ENCODE peak calls at places on chromosomes 2 and 18, in seven cellular contexts. J is cardiac fibroblast, P is foreskin fibroblast, Q is fibroblast of the aortic adventitia, O is GM10248, X is HL-60, H is colonic mucosa. G is an unnamed sample.

GRCh38 chr2:195049372-195050031 is 607.5 kb upstream of the SLC39A10 start:
- DNase-seq in O (no peak), X (no peak), H (no peak), P (no peak), J (no peak), Q (peak; percentile 28), G (no peak)

GRCh38 chr2:232097260-232097659 is 135.7 kb downstream of the DIS3L2 start:
- DNase-seq in H (no peak), X (no peak), Q (no peak), J (no peak), P (no peak), O (no peak), G (no peak)

GRCh38 chr2:229486673-229487072 is 215.6 kb upstream of the PID1 start:
- DNase-seq in O (no peak), J (no peak), H (no peak), Q (no peak), P (no peak), X (no peak), G (no peak)

GRCh38 chr18:68438983-68439382 is 275.9 kb downstream of the TMX3 start:
- DNase-seq in X (peak; percentile 7), J (peak; percentile 56), O (no peak), H (no peak), Q (peak; percentile 70), P (peak; percentile 96), G (no peak)

GRCh38 chr2:205858781-205859478 is 176.6 kb downstream of the NRP2 start:
- DNase-seq in J (peak; percentile 12), X (no peak), Q (peak; percentile 47), O (no peak), P (peak; percentile 26), H (no peak), G (no peak)

GRCh38 chr2:241977557-241978300 is 108.2 kb downstream of the RTP5 start:
- DNase-seq in X (no peak), J (no peak), P (no peak), Q (no peak), O (no peak), H (no peak), G (no peak)

GRCh38 chr18:27685071-27685470 is 491.9 kb downstream of the CDH2 start:
- DNase-seq in O (no peak), H (no peak), X (no peak), Q (no peak), J (no peak), P (no peak), G (no peak)

GRCh38 chr18:59718108-59719057 is 21.2 kb upstream of the CCBE1 start:
- DNase-seq in P (peak; percentile 99), Q (peak; percentile 96), J (peak; percentile 78), X (no peak), O (no peak), H (no peak), G (no peak)

GRCh38 chr2:458431-458827 is 170.5 kb upstream of the ALKAL2 start:
- DNase-seq in Q (no peak), P (no peak), J (no peak), X (no peak), H (no peak), O (no peak), G (no peak)

GRCh38 chr2:158103358-158104021 is 1.8 kb downstream of the UPP2 start:
- DNase-seq in H (no peak), O (no peak), Q (no peak), X (no peak), P (no peak), J (no peak), G (no peak)

GRCh38 chr2:38736035-38736320 is 15.2 kb downstream of the SRSF7 start:
- DNase-seq in P (no peak), H (no peak), J (no peak), X (no peak), O (no peak), Q (no peak), G (no peak)

GRCh38 chr2:144374163-144374661 is 145.7 kb downstream of the ZEB2 start:
- DNase-seq in O (peak; percentile 23), Q (no peak), X (no peak), H (no peak), J (peak; percentile 18), P (no peak), G (no peak)

GRCh38 chr2:5897249-5897648 is 205.1 kb downstream of the SOX11 start:
- DNase-seq in Q (no peak), P (no peak), O (no peak), H (no peak), X (no peak), J (no peak), G (no peak)

GRCh38 chr2:831225-831536 is 119.5 kb upstream of the SNTG2 start:
- DNase-seq in Q (no peak), P (no peak), O (no peak), H (no peak), J (no peak), X (no peak), G (no peak)

GRCh38 chr2:1881998-1882397 is 137.7 kb upstream of the PXDN start:
- DNase-seq in X (no peak), H (no peak), O (no peak), J (no peak), Q (no peak), P (no peak), G (no peak)

GRCh38 chr18:4639628-4640310 is 184.7 kb upstream of the DLGAP1 start:
- DNase-seq in O (peak; percentile 27), P (no peak), Q (no peak), X (no peak), J (no peak), H (no peak), G (no peak)

GRCh38 chr2:216653931-216654365 is 20.7 kb downstream of the IGFBP2 start:
- DNase-seq in O (no peak), J (peak; percentile 73), P (peak; percentile 43), Q (peak; percentile 36), X (no peak), H (no peak), G (no peak)

GRCh38 chr2:73290049-73290839 is 3.1 kb downstream of the EGR4 start:
- DNase-seq in Q (peak; percentile 14), H (peak; percentile 30), P (no peak), J (peak; percentile 52), X (peak; percentile 40), O (peak; percentile 54), G (no peak)

GRCh38 chr2:210477496-210477895 is 937 bp upstream of the LANCL1 start:
- DNase-seq in Q (peak; percentile 80), H (no peak), P (peak; percentile 69), X (peak; percentile 22), O (no peak), J (peak; percentile 58), G (no peak)

GRCh38 chr2:134279417-134279816 is 25.5 kb downstream of the MGAT5 start:
- DNase-seq in X (no peak), H (no peak), Q (no peak), P (no peak), J (no peak), O (no peak), G (no peak)

GRCh38 chr18:3793545-3793944 is 343.6 kb downstream of the TGIF1 start:
- DNase-seq in J (peak; percentile 57), X (no peak), H (no peak), Q (peak; percentile 47), O (no peak), P (peak; percentile 19), G (no peak)

GRCh38 chr2:240151477-240152031 is 11.1 kb upstream of the OTOS start:
- DNase-seq in Q (no peak), H (no peak), X (no peak), P (no peak), O (no peak), J (no peak), G (no peak)
- TF ChIP-seq CTCF in Q (no peak), H (no peak), X (no peak), P (no peak), O (no peak), J (no peak), G (no peak)

DNA sequence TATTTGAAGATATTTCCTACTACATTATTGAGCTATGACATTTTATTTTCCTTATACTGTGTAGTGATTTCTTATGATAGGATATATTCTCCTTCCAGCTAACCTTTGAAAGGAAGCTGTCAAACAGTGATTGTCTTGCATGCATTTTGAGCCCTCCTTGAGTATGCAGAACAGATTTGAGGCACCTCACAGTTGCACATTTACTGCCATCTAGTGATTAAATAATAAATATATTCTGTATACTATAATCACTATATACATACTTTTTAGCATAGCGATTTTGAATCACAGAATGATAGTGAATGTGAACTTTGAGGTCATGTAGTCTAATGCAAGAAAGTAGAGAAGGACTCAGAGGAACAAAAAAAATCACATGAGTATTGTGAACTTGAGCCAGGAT is 268.4 kb upstream of the CDH19 start:
- DNase-seq in P (no peak), H (no peak), O (no peak), Q (no peak), J (peak; percentile 29), X (no peak), G (no peak)
- TF ChIP-seq CTCF in P (no peak), H (no peak), O (no peak), Q (no peak), J (no peak), X (no peak), G (peak; percentile 59)

GRCh38 chr18:38047820-38048219 is 482.2 kb upstream of the CELF4 start:
- DNase-seq in J (no peak), H (no peak), X (no peak), Q (no peak), O (no peak), P (no peak), G (no peak)
- TF ChIP-seq CTCF in J (no peak), H (no peak), X (no peak), Q (no peak), O (no peak), P (no peak), G (no peak)

GRCh38 chr2:56182420-56182819 is 1.4 kb upstream of the CCDC85A start:
- DNase-seq in H (no peak), Q (no peak), X (no peak), J (no peak), P (no peak), O (no peak), G (no peak)

GRCh38 chr2:56184500-56184996 is 758 bp downstream of the CCDC85A start:
- DNase-seq in O (no peak), Q (no peak), J (no peak), P (no peak), X (no peak), H (peak; percentile 27), G (peak; percentile 14)

GRCh38 chr2:56185101-56185581 is 1.4 kb downstream of the CCDC85A start:
- DNase-seq in Q (peak; percentile 19), H (peak; percentile 37), P (no peak), O (no peak), X (no peak), J (no peak), G (no peak)

GRCh38 chr2:56183643-56184499 is at the start of gene CCDC85A:
- DNase-seq in O (peak; percentile 87), J (peak; percentile 82), Q (peak; percentile 78), X (peak; percentile 26), H (peak; percentile 87), P (peak; percentile 42), G (peak; percentile 86)

DNA sequence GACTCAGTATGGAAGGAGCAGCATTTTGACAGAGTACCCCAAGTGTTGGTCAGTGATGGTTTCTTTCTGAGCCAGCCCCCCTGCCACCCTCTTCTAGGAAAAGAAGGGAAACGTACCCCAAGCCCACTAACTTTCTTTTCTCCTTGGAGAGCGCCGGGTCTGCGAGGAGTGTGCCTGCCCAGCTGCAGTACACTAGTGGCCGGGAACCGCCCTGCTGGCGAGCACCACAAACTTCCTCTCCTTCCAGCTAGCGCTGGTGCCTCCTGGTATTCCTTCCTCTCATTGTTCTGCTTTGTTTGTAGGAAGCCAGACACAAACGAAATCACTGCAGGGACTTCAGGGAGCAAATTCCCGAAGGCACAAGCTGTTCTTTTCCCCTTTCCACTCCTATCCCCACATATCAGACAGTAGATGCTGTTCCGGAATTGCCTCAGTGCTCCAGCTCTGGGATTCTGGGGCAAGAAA is 1.8 kb downstream of the CCDC85A start:
- DNase-seq in O (no peak), X (no peak), P (no peak), H (peak; percentile 38), J (peak; percentile 44), Q (peak; percentile 64), G (peak; percentile 12)
- TF ChIP-seq CTCF in O (no peak), X (no peak), P (no peak), H (no peak), J (peak; percentile 49), Q (peak; percentile 54), G (peak; percentile 47)